ENCODE peak calls at places on chromosome 17, in seven cellular contexts. O, V, E, P, N, R and S are unnamed samples.

GRCh38 chr17:72661093-72661944 is 431.2 kb downstream of the SLC39A11 start:
- DNase-seq in O (no peak), V (no peak), E (no peak), P (no peak), N (peak), R (no peak), S (no peak)

GRCh38 chr17:13753151-13753550 is 151.4 kb upstream of the HS3ST3A1 start:
- DNase-seq in O (no peak), V (no peak), E (no peak), P (no peak), N (no peak), R (no peak), S (no peak)

GRCh38 chr17:17526369-17526768 is 30.2 kb upstream of the RASD1 start:
- DNase-seq in O (no peak), V (no peak), E (no peak), P (peak), N (no peak), R (no peak), S (no peak)

GRCh38 chr17:42403150-42403549 is 14.9 kb upstream of the STAT3 start:
- DNase-seq in O (no peak), V (no peak), E (no peak), P (no peak), N (peak), R (no peak), S (no peak)

GRCh38 chr17:48520631-48521045 is 10.2 kb downstream of the HOXB1 start:
- DNase-seq in O (no peak), V (no peak), E (no peak), P (no peak), N (no peak), R (no peak), S (no peak)

GRCh38 chr17:79872762-79873161 is 33.5 kb upstream of the CBX4 start:
- DNase-seq in O (no peak), V (no peak), E (no peak), P (no peak), N (no peak), R (no peak), S (no peak)

GRCh38 chr17:60851181-60851580 is 173.5 kb downstream of the BCAS3 start:
- DNase-seq in O (no peak), V (no peak), E (no peak), P (no peak), N (peak), R (no peak), S (no peak)

GRCh38 chr17:77033892-77034404 is 106.8 kb upstream of the SEC14L1 start:
- DNase-seq in O (no peak), V (no peak), E (no peak), P (no peak), N (no peak), R (no peak), S (no peak)

GRCh38 chr17:13740692-13741091 is 139.0 kb upstream of the HS3ST3A1 start:
- DNase-seq in O (peak), V (peak), E (no peak), P (no peak), N (no peak), R (no peak), S (no peak)

GRCh38 chr17:10210151-10210574 is 11.8 kb upstream of the GAS7 start:
- DNase-seq in O (peak), V (peak), E (peak), P (no peak), N (no peak), R (no peak), S (no peak)

GRCh38 chr17:4206945-4207344 is 56.8 kb downstream of the ANKFY1 start:
- DNase-seq in O (no peak), V (peak), E (peak), P (no peak), N (no peak), R (no peak), S (no peak)

GRCh38 chr17:27506348-27507218 is 50.3 kb downstream of the KSR1 start:
- DNase-seq in O (peak), V (no peak), E (no peak), P (no peak), N (no peak), R (no peak), S (no peak)

GRCh38 chr17:38341035-38341721 is 2.6 kb downstream of the GPR179 start:
- DNase-seq in O (peak), V (no peak), E (no peak), P (peak), N (peak), R (peak), S (no peak)

DNA sequence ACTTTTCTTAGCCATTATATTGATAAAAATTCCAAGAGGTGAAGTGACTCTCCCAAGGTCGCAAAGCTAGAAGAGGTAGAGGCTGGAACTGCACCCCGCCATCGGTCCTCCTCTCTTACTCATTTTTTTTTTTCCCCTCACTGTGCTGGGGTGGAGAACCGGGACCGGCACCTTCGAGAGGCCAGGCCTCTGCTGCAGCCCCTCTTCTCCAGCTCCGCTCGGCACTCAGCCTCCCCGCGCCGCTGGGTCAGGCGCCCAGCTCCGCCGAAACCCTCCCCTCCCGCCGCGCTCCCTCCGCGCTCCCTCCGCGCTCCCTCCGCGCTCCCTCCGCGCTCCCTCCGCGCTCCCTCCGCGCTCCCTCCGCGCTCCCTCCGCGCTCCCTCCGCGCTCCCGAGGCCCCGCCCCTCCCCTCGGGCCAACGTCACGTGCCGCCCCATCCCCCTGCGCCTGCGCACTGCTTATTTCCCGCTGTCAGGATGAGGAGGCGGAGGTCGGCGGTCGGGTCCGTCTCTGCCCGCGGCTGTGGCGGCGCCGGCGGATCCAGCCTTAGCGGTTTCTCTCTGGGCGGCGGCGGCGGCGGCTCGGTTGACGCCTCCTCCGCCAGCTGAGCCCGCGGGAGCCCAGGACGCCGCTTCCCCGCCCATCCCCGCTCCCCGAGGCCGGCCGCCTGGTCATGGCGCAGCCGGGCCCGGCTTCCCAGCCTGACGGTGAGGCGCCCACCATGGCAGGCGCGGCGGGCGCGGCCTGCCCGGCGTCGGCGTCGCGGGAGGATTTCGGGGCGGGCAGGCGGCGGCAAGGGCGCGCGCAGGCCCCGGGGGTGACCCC is at the start of gene RABEP1:
- DNase-seq in O (peak), V (peak), E (peak), P (peak), N (peak), R (peak), S (peak)
- TF ChIP-seq CTCF in O (peak), V (no peak), E (peak), P (peak), N (peak), R (peak), S (peak)

DNA sequence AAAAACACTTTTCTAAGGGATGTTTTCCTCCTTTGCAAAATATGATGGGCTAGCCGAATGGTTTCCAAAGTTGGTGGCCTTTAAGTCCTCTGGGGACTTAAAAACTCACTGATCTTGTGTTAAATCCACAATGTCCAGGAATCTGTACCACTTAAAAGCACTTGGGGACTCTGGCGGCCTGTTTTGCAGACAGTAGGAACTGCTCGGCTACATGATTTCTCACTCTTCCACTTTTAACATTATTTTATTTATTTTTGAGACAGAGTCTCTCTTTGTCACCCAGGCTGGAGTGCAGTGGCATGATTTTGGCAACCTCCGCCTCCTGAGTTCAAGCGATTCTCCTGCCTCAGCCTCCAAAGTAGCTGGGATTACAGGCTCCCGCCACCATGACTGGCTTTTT is 9.1 kb upstream of the MSI2 start:
- DNase-seq in O (no peak), V (no peak), E (no peak), P (no peak), N (no peak), R (no peak), S (no peak)
- H3K4me3 ChIP-seq in O (no peak), V (no peak), E (no peak), P (no peak), N (no peak), R (no peak), S (no peak)

GRCh38 chr17:81410852-81411251 is 15.6 kb downstream of the BAHCC1 start:
- DNase-seq in O (no peak), V (no peak), E (no peak), P (no peak), N (no peak), R (no peak), S (no peak)

GRCh38 chr17:81406117-81406953 is 11.1 kb downstream of the BAHCC1 start:
- DNase-seq in O (no peak), V (no peak), E (no peak), P (no peak), N (peak), R (no peak), S (no peak)

GRCh38 chr17:81411305-81411704 is 16.0 kb downstream of the BAHCC1 start:
- DNase-seq in O (no peak), V (no peak), E (no peak), P (no peak), N (no peak), R (no peak), S (no peak)

GRCh38 chr17:81408049-81408448 is 12.8 kb downstream of the BAHCC1 start:
- DNase-seq in O (no peak), V (no peak), E (no peak), P (no peak), N (no peak), R (no peak), S (no peak)

GRCh38 chr17:81409190-81409935 is 14.1 kb downstream of the BAHCC1 start:
- DNase-seq in O (no peak), V (no peak), E (no peak), P (no peak), N (peak), R (no peak), S (no peak)
- TF ChIP-seq CTCF in O (no peak), V (no peak), E (no peak), P (no peak), N (no peak), R (no peak), S (no peak)

DNA sequence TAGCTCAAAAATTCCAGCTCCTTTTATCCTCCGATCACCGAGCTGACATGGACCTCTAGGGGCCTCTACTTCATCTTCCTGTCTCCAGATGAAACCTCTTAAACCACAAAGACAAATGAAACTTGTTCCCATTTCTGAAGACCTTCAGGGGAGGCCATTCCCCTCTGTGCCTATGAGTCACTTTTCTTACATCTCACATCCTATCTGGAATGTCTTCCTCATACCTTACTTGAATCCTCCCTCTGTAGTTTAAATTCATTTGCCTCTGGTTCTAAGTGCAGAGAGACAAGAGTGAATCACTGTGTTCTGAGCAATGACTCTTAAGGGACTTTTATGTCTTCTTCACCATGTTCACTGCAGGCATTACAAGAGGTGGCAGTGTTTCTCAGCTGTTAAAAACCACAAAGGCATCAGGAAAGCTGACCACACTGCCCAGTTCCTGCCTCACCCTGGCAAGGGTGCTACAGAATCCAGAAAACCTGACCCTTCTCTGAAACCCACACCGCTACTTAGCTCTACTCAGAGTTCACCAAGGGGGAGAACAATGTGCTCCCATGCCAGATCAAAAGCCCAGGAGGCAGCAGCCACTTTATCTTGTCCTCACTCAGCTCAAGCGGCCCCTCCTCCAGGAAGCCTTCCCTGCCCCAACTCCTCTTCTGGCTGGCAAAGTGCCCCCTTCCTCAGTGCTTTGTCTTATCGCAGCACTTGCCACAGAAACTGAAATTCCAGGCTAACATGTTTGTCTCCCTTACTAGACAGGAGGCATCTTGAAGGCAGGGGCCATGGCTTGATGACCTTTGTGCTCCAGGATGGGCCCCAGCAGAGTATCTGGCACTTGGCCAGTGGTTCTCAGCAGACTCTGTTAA is 6.4 kb downstream of the CUEDC1 start:
- DNase-seq in O (peak), V (peak), E (peak), P (no peak), N (no peak), R (no peak), S (no peak)
- H3K4me3 ChIP-seq in O (no peak), V (no peak), E (no peak), P (no peak), N (peak), R (no peak), S (no peak)

DNA sequence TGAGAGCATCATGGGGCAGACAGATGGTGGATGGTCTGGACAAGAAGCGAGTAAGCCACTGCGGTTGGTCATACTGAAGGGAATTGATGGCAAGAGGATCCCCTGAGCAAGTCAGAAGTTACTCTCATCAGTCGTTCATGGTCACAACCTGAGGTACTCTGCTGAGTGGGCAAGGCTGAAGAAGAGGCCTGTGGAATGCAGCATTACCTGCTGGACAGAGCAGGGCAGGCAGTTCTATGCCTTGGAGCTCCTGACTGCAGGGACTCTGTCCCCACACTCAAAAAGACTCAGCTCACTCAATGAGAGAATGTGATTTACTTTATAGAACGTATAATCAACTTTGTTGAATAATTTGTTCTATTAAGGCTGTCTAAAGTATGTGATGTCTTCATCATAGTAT is 28.4 kb downstream of the ALDH3A2 start:
- DNase-seq in O (no peak), V (no peak), E (no peak), P (no peak), N (no peak), R (no peak), S (no peak)
- TF ChIP-seq CTCF in O (no peak), V (no peak), E (no peak), P (no peak), N (no peak), R (no peak), S (no peak)

DNA sequence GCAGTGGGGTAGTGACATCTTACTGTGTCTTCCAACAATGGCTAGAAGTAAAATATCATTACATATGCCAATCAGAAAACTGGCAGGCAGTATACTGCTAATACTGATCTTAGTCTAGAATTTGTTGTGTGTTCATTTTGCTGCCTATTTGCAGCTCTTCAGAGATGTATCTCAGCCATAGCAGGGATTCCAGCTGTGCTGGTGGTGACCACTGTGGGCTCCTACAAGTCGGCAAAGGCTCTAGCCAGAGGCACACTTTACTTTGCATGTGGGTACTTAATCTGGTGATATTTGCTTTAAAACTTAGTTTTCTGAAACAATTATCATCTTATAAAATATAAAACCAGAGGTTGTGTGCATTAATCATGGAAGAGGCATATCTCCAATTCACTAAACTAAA is 70.0 kb downstream of the TMC6 start:
- DNase-seq in O (no peak), V (no peak), E (no peak), P (no peak), N (no peak), R (no peak), S (no peak)
- H3K4me3 ChIP-seq in O (no peak), V (no peak), E (no peak), P (no peak), N (no peak), R (no peak), S (no peak)

GRCh38 chr17:67559381-67559966 is 158.3 kb upstream of the NOL11 start:
- DNase-seq in O (no peak), V (no peak), E (no peak), P (no peak), N (no peak), R (no peak), S (no peak)
- TF ChIP-seq CTCF in O (peak), V (no peak), E (peak), P (no peak), N (peak), R (peak), S (peak)

DNA sequence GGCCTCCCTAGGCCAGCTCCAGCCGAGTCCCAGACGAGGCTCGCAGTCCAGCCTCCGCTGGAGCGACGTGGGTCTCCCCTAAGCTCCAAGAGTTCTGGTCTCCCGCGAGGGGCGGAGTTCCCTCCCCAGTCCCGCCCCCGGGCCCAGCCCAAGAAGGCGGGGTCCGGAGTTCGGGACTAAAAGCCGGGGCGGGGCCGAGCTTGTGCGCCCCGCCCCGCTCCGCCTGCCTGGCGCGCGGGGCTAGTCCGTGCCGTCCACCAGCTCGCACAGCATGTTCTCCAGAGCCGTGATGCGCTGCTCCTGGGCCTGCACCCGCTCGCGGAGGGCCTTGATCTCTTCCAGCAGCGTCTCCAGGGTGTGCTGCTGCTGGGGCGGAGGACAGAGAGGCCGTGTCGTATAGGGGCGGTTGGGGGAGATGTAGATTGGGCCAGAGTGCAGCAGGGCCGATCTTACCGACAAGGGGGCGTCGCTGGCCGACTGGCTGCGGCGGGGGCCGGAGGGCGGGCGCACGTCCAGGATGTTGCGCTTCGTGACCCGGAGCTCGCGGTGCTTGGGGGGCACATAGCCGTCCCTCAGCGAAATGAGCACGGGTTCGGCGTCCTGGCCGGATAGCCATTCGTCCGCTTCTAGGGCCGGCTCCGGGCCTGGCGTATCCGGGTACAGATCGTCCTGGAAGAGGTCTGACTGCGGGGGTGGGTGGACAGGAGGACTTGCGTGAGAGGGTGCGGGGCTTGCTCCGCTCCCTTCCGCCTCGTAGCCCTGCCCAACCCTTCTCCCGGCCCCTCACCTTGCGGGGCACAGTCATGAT is 7.0 kb downstream of the CORO6 start:
- DNase-seq in O (peak), V (peak), E (peak), P (peak), N (peak), R (peak), S (peak)
- H3K4me3 ChIP-seq in O (no peak), V (peak), E (peak), P (peak), N (no peak), R (peak), S (peak)

GRCh38 chr17:720706-721539 is 6.3 kb upstream of the VPS53 start:
- DNase-seq in O (no peak), V (no peak), E (no peak), P (no peak), N (no peak), R (no peak), S (no peak)

GRCh38 chr17:725084-725483 is 7.3 kb upstream of the TLCD3A start:
- DNase-seq in O (no peak), V (no peak), E (no peak), P (no peak), N (no peak), R (no peak), S (no peak)

GRCh38 chr17:718075-718474 is 3.4 kb upstream of the VPS53 start:
- DNase-seq in O (no peak), V (no peak), E (no peak), P (no peak), N (no peak), R (no peak), S (no peak)

GRCh38 chr17:725746-726145 is 6.7 kb upstream of the TLCD3A start:
- DNase-seq in O (no peak), V (no peak), E (no peak), P (no peak), N (no peak), R (peak), S (no peak)

DNA sequence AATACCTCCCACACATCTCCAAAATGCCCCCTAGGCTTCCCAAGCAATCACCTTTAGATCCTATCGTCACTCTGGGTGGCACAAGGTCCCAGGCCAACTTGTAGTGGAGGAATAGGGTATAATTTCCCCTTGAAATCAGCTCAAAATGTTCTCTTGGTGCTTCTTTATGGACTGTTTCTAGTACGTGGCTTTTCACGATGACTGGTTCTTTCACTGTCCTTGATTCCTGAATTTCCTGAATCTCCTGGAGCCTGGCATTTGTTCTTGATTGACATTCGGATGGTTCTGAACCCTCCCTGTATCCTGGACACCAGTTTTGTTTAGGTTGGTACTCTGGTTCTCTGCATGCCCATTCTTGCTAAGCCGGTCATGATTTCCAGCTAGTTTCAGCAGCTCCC is 6.9 kb upstream of the VPS53 start:
- DNase-seq in O (no peak), V (no peak), E (no peak), P (no peak), N (no peak), R (no peak), S (no peak)
- TF ChIP-seq CTCF in O (no peak), V (no peak), E (no peak), P (no peak), N (no peak), R (no peak), S (no peak)